ENCODE peak calls at places on chromosomes 4 and X, in ten cellular contexts. S is WTC11, M is omental fat pad, H is heart left ventricle, N is AG04450, G is cardiac fibroblast, Z is colonic mucosa, I is tibial artery, T is lung, L is fibroblast of mammary gland. P is an unnamed sample.

GRCh38 chrX:65894138-65894537 is 145.7 kb downstream of the VSIG4 start:
- DNase-seq in S (no peak), M (no peak), H (no peak), N (no peak), G (no peak), Z (no peak), I (no peak), T (no peak), L (no peak), P (no peak)

GRCh38 chr4:185734214-185734613 is 77.8 kb downstream of the SORBS2 start:
- DNase-seq in S (no peak), M (no peak), H (no peak), N (no peak), G (no peak), Z (no peak), I (no peak), T (no peak), L (no peak), P (no peak)

GRCh38 chr4:137417676-137418075 is 114.6 kb downstream of the PCDH18 start:
- DNase-seq in S (no peak), M (no peak), H (no peak), N (peak), G (no peak), Z (no peak), I (no peak), T (no peak), L (no peak), P (no peak)

GRCh38 chr4:40827774-40828173 is 78.0 kb downstream of the NSUN7 start:
- DNase-seq in S (no peak), M (no peak), H (no peak), N (no peak), G (no peak), Z (no peak), I (no peak), T (no peak), L (no peak), P (no peak)

GRCh38 chr4:68498413-68499007 is 51.2 kb downstream of the TMPRSS11E start:
- DNase-seq in S (peak), M (no peak), H (peak), N (peak), G (peak), Z (peak), I (peak), T (peak), L (peak), P (peak)

GRCh38 chrX:31832263-31832662 is 760.4 kb upstream of the FTHL17 start:
- DNase-seq in S (no peak), M (no peak), H (no peak), N (no peak), G (no peak), Z (no peak), I (no peak), T (no peak), L (no peak), P (no peak)

GRCh38 chr4:158122501-158122900 is 50.3 kb downstream of the GASK1B start:
- DNase-seq in S (no peak), M (no peak), H (no peak), N (no peak), G (peak), Z (no peak), I (no peak), T (no peak), L (peak), P (no peak)

GRCh38 chr4:83504974-83505373 is 20.1 kb upstream of the ABRAXAS1 start:
- DNase-seq in S (no peak), M (no peak), H (no peak), N (no peak), G (no peak), Z (no peak), I (no peak), T (no peak), L (no peak), P (no peak)

GRCh38 chrX:42530027-42530426 is 247.9 kb downstream of the PPP1R2C start:
- DNase-seq in S (no peak), M (no peak), H (no peak), N (no peak), G (peak), Z (no peak), I (no peak), T (no peak), L (peak), P (no peak)

GRCh38 chrX:41300758-41301437 is 33.1 kb upstream of the DDX3X start:
- DNase-seq in S (no peak), M (no peak), H (no peak), N (no peak), G (peak), Z (no peak), I (peak), T (no peak), L (peak), P (no peak)

GRCh38 chr4:72567821-72568620 is 1.0 kb downstream of the ADAMTS3 start:
- DNase-seq in S (peak), M (peak), H (peak), N (peak), G (peak), Z (peak), I (peak), T (peak), L (peak), P (peak)

GRCh38 chr4:189294570-189294969 is 646.1 kb upstream of the FRG1 start:
- DNase-seq in S (no peak), M (no peak), H (no peak), N (no peak), G (no peak), Z (no peak), I (no peak), T (no peak), L (no peak), P (no peak)

GRCh38 chrX:124736553-124737240 is 390.3 kb downstream of the SH2D1A start:
- DNase-seq in S (peak), M (no peak), H (no peak), N (no peak), G (no peak), Z (no peak), I (no peak), T (no peak), L (no peak), P (peak)

GRCh38 chr4:55866973-55867574 is 13.6 kb downstream of the EXOC1 start:
- DNase-seq in S (no peak), M (no peak), H (no peak), N (no peak), G (peak), Z (no peak), I (no peak), T (no peak), L (peak), P (no peak)

GRCh38 chr4:107500551-107500950 is 219.5 kb downstream of the PAPSS1 start:
- DNase-seq in S (no peak), M (no peak), H (no peak), N (no peak), G (no peak), Z (no peak), I (no peak), T (no peak), L (no peak), P (no peak)

GRCh38 chr4:54439831-54440243 is 210.7 kb downstream of the PDGFRA start:
- DNase-seq in S (no peak), M (no peak), H (peak), N (no peak), G (peak), Z (peak), I (peak), T (peak), L (peak), P (no peak)

GRCh38 chr4:74932832-74933561 is at the start of gene PARM1:
- DNase-seq in S (peak), M (peak), H (peak), N (peak), G (peak), Z (peak), I (peak), T (peak), L (peak), P (peak)

GRCh38 chrX:150897371-150898319 is 823 bp downstream of the CD99L2 start:
- DNase-seq in S (peak), M (no peak), H (no peak), N (no peak), G (peak), Z (peak), I (peak), T (no peak), L (peak), P (peak)

DNA sequence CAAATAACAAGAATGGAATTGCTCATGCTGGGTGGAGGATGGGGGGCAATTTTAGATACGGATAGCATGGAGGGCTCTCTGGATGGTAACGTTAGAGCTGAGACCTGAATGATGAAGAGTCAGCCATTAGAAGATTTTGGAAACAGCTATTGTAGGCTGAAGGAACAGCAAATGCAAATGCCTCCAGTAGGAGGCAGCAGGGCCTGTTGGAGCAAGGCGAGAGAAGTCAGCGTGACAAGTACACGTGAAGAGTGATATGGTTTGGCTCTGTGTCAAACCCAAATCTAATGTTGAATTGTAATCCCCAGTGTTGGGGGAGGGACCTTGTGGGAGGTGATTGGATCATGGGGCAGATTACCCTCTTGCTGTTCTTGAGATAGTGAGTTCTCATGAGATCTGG is 59.3 kb upstream of the SOD3 start:
- DNase-seq in S (peak), M (no peak), H (no peak), N (no peak), G (peak), Z (peak), I (no peak), T (no peak), L (peak), P (no peak)
- TF ChIP-seq CTCF in S (peak), M (no peak), H (peak), N (peak), G (peak), Z (peak), I (no peak), T (no peak), L (peak), P (peak)

GRCh38 chrX:69424910-69425309 is 79.2 kb upstream of the NALF2 start:
- DNase-seq in S (no peak), M (no peak), H (no peak), N (no peak), G (no peak), Z (no peak), I (no peak), T (no peak), L (no peak), P (no peak)

GRCh38 chrX:69428216-69428615 is 75.9 kb upstream of the NALF2 start:
- DNase-seq in S (no peak), M (no peak), H (no peak), N (no peak), G (no peak), Z (no peak), I (no peak), T (no peak), L (no peak), P (no peak)

GRCh38 chrX:69429339-69430014 is 74.6 kb upstream of the NALF2 start:
- DNase-seq in S (no peak), M (no peak), H (peak), N (no peak), G (no peak), Z (no peak), I (no peak), T (no peak), L (no peak), P (no peak)

DNA sequence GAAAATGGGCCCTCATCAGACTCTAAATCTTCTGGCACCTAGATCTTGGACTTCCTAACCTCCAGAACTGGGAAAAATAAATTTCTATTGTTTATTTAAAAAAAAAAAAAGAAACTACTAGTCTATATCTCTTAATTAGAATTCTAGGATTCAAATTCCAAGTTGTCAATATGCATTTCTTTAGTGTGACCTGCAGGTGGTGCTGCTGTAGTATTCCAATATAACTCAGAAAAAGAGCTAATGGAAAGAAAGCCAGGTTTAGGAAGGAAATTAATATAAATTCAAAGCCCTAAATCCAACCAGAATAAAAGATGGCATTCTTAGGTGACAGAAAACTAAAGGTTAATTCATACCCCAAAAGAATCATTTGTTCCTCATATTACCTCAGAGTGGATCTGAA is 80.0 kb upstream of the NALF2 start:
- DNase-seq in S (no peak), M (no peak), H (no peak), N (no peak), G (peak), Z (no peak), I (no peak), T (no peak), L (peak), P (no peak)
- TF ChIP-seq CTCF in S (no peak), M (no peak), H (no peak), N (peak), G (peak), Z (no peak), I (no peak), T (no peak), L (peak), P (peak)

GRCh38 chrX:120840826-120841225 is 34.8 kb downstream of the CT47B1 start:
- DNase-seq in S (no peak), M (no peak), H (no peak), N (no peak), G (peak), Z (no peak), I (no peak), T (no peak), L (peak), P (no peak)
- TF ChIP-seq CTCF in S (no peak), M (no peak), H (no peak), N (no peak), G (peak), Z (no peak), I (no peak), T (no peak), L (no peak), P (no peak)

DNA sequence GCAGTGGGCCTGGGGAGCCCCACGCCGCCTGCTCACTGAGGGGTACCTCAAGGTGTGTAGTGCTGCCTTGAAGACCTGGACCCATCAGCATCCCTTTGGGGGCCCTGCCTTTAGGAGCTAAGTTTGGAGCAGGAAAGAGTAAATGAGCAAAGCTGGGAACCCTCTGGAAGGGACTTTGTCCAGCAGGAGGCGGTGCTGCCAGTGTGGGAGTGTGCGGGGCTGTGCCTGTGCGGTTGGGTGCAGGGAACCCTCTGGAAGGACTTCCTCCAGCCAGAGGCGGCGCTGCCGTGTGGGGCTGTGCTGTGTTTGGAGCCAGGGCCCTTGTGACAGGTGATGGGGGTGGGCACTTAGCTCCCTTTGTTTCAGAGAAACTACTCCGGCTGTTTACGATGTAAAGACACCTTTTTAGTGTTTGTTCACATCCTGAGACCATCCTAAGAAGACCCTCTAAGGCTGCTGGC is 25.8 kb downstream of the RGS12 start:
- DNase-seq in S (peak), M (no peak), H (no peak), N (no peak), G (no peak), Z (peak), I (no peak), T (no peak), L (no peak), P (no peak)
- TF ChIP-seq CTCF in S (peak), M (no peak), H (no peak), N (no peak), G (no peak), Z (no peak), I (no peak), T (no peak), L (no peak), P (peak)

DNA sequence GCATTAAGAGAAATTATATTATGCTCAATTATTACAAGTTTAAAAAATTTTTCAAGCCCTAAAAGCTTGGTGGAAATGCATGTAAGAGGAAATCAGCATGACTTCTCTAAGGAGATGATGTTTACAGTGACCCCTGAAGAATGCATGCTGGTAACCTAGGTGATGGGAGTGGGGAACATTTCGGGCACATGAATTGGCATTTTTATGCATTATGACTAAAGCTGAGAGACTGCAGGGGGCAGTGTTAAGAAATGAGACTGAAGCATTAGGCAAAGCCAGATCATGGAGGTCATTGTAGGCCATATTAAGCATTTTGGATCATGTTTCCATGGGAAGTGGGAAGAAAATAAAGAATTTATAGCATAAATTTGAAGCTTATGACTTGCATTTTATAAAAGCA is 421.3 kb downstream of the FAT4 start:
- DNase-seq in S (no peak), M (no peak), H (no peak), N (no peak), G (peak), Z (no peak), I (no peak), T (no peak), L (peak), P (no peak)
- TF ChIP-seq CTCF in S (no peak), M (no peak), H (no peak), N (peak), G (peak), Z (no peak), I (no peak), T (no peak), L (peak), P (no peak)

GRCh38 chr4:154503598-154503997 is 12.0 kb upstream of the DCHS2 start:
- DNase-seq in S (no peak), M (no peak), H (no peak), N (no peak), G (peak), Z (no peak), I (no peak), T (no peak), L (peak), P (no peak)
- TF ChIP-seq CTCF in S (no peak), M (no peak), H (peak), N (peak), G (peak), Z (peak), I (no peak), T (no peak), L (peak), P (peak)

DNA sequence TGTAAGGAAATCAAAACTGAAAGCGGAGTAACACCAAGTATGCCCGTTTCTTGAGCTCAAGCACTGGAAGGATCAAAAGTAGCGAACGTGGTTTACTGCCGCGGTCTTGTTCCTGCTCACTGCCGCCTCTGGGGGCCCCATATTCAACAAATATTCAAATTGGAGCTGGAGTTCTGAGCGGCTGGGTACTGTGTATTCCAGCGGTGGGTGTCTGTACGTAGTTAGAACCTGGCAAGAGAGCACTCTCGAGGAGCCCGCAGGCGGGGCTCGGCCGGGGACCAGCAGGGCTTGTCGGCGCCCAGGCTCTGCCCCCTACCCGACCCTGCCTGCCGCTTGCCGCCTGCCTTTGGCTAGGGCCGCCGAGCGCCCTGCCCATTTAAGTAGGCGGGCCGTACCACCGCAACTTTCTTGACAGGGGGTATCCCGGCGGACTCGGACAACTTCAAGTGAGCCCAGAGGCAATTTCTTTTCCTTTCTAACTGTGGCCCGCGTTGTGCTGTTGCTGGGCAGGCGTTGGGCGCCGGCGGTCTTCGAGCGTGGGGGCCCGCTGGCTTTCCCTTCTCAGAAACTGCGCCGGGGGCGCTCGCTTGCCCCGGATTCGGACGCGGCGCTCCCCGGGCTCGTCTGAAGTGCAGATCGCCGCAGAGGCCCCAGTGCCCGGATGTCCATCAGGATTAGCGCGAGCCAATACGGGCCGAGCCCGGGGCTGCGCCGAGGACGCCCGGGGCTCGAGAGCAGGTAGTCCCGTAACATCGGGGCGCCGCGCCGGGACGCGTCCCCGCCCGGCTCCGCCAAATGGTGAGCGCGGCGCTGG is 71.9 kb downstream of the AFF1 start:
- DNase-seq in S (peak), M (peak), H (peak), N (peak), G (peak), Z (peak), I (peak), T (peak), L (peak), P (peak)
- TF ChIP-seq CTCF in S (no peak), M (no peak), H (no peak), N (peak), G (peak), Z (peak), I (peak), T (no peak), L (peak), P (peak)

GRCh38 chrX:413322-414201 is 26.9 kb upstream of the PPP2R3B start:
- DNase-seq in S (peak), M (no peak), H (peak), N (no peak), G (peak), Z (no peak), I (peak), T (no peak), L (no peak), P (no peak)
- TF ChIP-seq CTCF in S (no peak), M (no peak), H (peak), N (peak), G (peak), Z (no peak), I (peak), T (no peak), L (no peak), P (peak)

GRCh38 chr4:182090186-182090585 is 153.0 kb upstream of the TENM3 start:
- DNase-seq in S (no peak), M (no peak), H (no peak), N (no peak), G (no peak), Z (no peak), I (no peak), T (no peak), L (no peak), P (no peak)

GRCh38 chr4:182085051-182085480 is 158.1 kb upstream of the TENM3 start:
- DNase-seq in S (no peak), M (no peak), H (no peak), N (no peak), G (no peak), Z (no peak), I (no peak), T (no peak), L (no peak), P (no peak)

GRCh38 chr4:182093431-182093831 is 149.8 kb upstream of the TENM3 start:
- DNase-seq in S (no peak), M (no peak), H (no peak), N (no peak), G (no peak), Z (no peak), I (no peak), T (no peak), L (no peak), P (no peak)

GRCh38 chr4:182091128-182091527 is 152.1 kb upstream of the TENM3 start:
- DNase-seq in S (no peak), M (no peak), H (no peak), N (no peak), G (no peak), Z (no peak), I (no peak), T (no peak), L (no peak), P (no peak)

DNA sequence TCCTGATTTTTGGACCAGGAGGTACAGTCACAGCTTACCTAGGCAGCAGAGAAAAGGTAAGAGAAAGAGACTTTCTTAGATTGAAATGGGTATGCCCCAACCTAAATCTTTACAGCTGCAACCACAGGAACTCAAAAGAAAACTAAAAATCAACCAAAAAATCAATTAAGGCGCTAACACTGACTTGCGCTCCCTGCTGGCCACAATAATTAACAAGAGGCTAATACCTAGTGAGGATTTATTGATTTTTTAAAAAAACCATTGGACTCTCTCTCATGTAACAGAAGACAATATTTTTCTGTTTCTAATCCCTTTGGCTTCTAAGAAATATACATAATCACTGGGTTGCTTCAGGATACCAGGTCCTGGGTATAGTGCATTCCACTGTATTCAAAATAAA is 153.9 kb upstream of the TENM3 start:
- DNase-seq in S (peak), M (no peak), H (no peak), N (no peak), G (no peak), Z (no peak), I (no peak), T (no peak), L (peak), P (no peak)
- TF ChIP-seq CTCF in S (peak), M (no peak), H (no peak), N (no peak), G (no peak), Z (no peak), I (no peak), T (no peak), L (peak), P (peak)

P was measured in progenitor cell of endocrine pancreas.